ENCODE peak calls at places on chromosomes 2 and 18, in seven cellular contexts. U is SW480; K is AG09309; M is stimulated activated CD4-positive, alpha-beta T cell treated with anti-CD3 and anti-CD28 coated beads, Interleukin-2, amount 100 ng/mL, for 48 hours; E is CD4-positive, CD25-positive, alpha-beta regulatory T cell; R is GM03348; L is NCI-H1417. J is an unnamed sample.

GRCh38 chr2:127080941-127081769 is 25.8 kb downstream of the BIN1 start:
- DNase-seq in R (no peak), U (peak), M (peak), E (peak), L (no peak), K (no peak), J (no peak)

GRCh38 chr2:116133563-116133962 is 1680.9 kb upstream of the DDX18 start:
- DNase-seq in R (no peak), K (no peak), M (no peak), E (no peak), L (peak), U (no peak), J (no peak)

GRCh38 chr2:118249531-118249930 is 161.3 kb downstream of the INSIG2 start:
- DNase-seq in L (no peak), U (no peak), K (no peak), R (peak), M (no peak), E (no peak), J (no peak)

GRCh38 chr2:170208967-170209366 is 31.0 kb downstream of the MYO3B start:
- DNase-seq in L (no peak), U (no peak), M (no peak), E (no peak), K (no peak), R (no peak), J (no peak)

GRCh38 chr2:144501118-144501517 is 18.8 kb downstream of the ZEB2 start:
- DNase-seq in U (no peak), K (no peak), M (no peak), R (no peak), E (no peak), L (no peak), J (no peak)

GRCh38 chr2:50529600-50530218 is 502.2 kb downstream of the NRXN1 start:
- DNase-seq in E (peak), K (peak), R (peak), U (peak), L (peak), M (no peak), J (peak)

GRCh38 chr2:75560022-75560767 is 544 bp downstream of the EVA1A start:
- DNase-seq in E (no peak), K (no peak), L (peak), M (no peak), U (peak), R (peak), J (peak)

GRCh38 chr18:78678318-78678695 is 301.3 kb upstream of the SALL3 start:
- DNase-seq in U (no peak), M (no peak), L (no peak), K (no peak), R (no peak), E (no peak), J (no peak)

GRCh38 chr2:167900435-167900834 is 347.0 kb downstream of the STK39 start:
- DNase-seq in L (no peak), K (no peak), R (no peak), U (no peak), E (no peak), M (no peak), J (no peak)

GRCh38 chr2:3354986-3355385 is 22.6 kb downstream of the EIPR1 start:
- DNase-seq in U (no peak), R (no peak), E (no peak), K (no peak), M (no peak), L (peak), J (no peak)

GRCh38 chr2:153641046-153641445 is 162.5 kb upstream of the RPRM start:
- DNase-seq in R (no peak), K (no peak), L (no peak), E (no peak), U (no peak), M (no peak), J (no peak)

GRCh38 chr18:54607213-54607934 is 16.3 kb downstream of the DYNAP start:
- DNase-seq in E (no peak), L (peak), R (no peak), K (no peak), M (no peak), U (peak), J (no peak)

GRCh38 chr2:19359456-19359855 is 1.0 kb upstream of the OSR1 start:
- DNase-seq in L (no peak), R (no peak), U (no peak), M (no peak), E (no peak), K (no peak), J (no peak)

GRCh38 chr2:174012347-174013309 is 47.5 kb upstream of the SP3 start:
- DNase-seq in L (no peak), U (no peak), M (peak), K (no peak), E (peak), R (peak), J (no peak)

GRCh38 chr2:117271631-117272030 is 542.9 kb upstream of the DDX18 start:
- DNase-seq in U (no peak), L (no peak), R (no peak), M (no peak), E (no peak), K (no peak), J (no peak)

GRCh38 chr2:190159453-190159852 is 96.9 kb upstream of the MSTN start:
- DNase-seq in L (no peak), M (no peak), E (no peak), K (peak), R (peak), U (no peak), J (no peak)

GRCh38 chr2:108533832-108534576 is at the start of gene LIMS1:
- DNase-seq in R (peak), U (peak), M (peak), K (peak), E (peak), L (peak), J (peak)

GRCh38 chr2:44324971-44325426 is 36.3 kb downstream of the PREPL start:
- DNase-seq in L (no peak), K (peak), E (no peak), M (no peak), R (peak), U (no peak), J (no peak)

GRCh38 chr18:36392163-36392887 is 94.8 kb downstream of the FHOD3 start:
- DNase-seq in R (no peak), M (no peak), K (no peak), E (no peak), L (no peak), U (no peak), J (no peak)

GRCh38 chr2:139383532-139383931 is 603.3 kb upstream of the NXPH2 start:
- DNase-seq in L (no peak), E (no peak), K (no peak), R (no peak), U (no peak), M (no peak), J (no peak)

J was measured in HEK293T.